ENCODE peak calls at places on chromosomes 2 and 18, in eight cellular contexts. M is left lung; P is GM12865; F is stomach; Z is astrocyte; N is endodermal cell; X is cardiac muscle cell; U is CD8-positive, alpha-beta T cell. G is an unnamed sample.

GRCh38 chr2:41907716-41908328 is 140.0 kb upstream of the PKDCC start:
- DNase-seq in M (no peak), P (peak), F (no peak), Z (no peak), N (no peak), X (no peak), U (no peak), G (no peak)

GRCh38 chr18:43661570-43661969 is 384.3 kb upstream of the SYT4 start:
- DNase-seq in M (no peak), P (peak), F (no peak), Z (peak), N (peak), X (peak), U (no peak), G (peak)

GRCh38 chr18:77124452-77124922 is 8.1 kb downstream of the MBP start:
- DNase-seq in M (peak), P (peak), F (no peak), Z (no peak), N (no peak), X (no peak), U (no peak), G (peak)

GRCh38 chr2:79832540-79833234 is 319.8 kb downstream of the CTNNA2 start:
- DNase-seq in M (no peak), P (no peak), F (no peak), Z (peak), N (peak), X (no peak), U (no peak), G (no peak)

GRCh38 chr18:8814206-8814605 is 108.8 kb downstream of the MTCL1 start:
- DNase-seq in M (no peak), P (no peak), F (no peak), Z (peak), N (no peak), X (no peak), U (no peak), G (no peak)

GRCh38 chr2:134262666-134263065 is 8.8 kb downstream of the MGAT5 start:
- DNase-seq in M (no peak), P (peak), F (no peak), Z (no peak), N (no peak), X (no peak), U (no peak), G (peak)

GRCh38 chr2:70143314-70144150 is 47.3 kb downstream of the C2orf42 start:
- DNase-seq in M (peak), P (peak), F (peak), Z (peak), N (peak), X (peak), U (peak), G (no peak)

GRCh38 chr2:85560812-85561279 is 447 bp downstream of the GGCX start:
- DNase-seq in M (no peak), P (no peak), F (no peak), Z (no peak), N (no peak), X (no peak), U (no peak), G (no peak)

GRCh38 chr2:65317841-65318240 is 90.2 kb downstream of the ACTR2 start:
- DNase-seq in M (no peak), P (no peak), F (no peak), Z (no peak), N (no peak), X (no peak), U (no peak), G (no peak)

GRCh38 chr18:76697441-76697901 is 124.9 kb upstream of the ZNF236 start:
- DNase-seq in M (no peak), P (no peak), F (no peak), Z (peak), N (no peak), X (no peak), U (no peak), G (no peak)

GRCh38 chr18:48974304-48975220 is 23.8 kb upstream of the SMAD7 start:
- DNase-seq in M (no peak), P (no peak), F (no peak), Z (no peak), N (peak), X (peak), U (no peak), G (no peak)
- TF ChIP-seq CTCF in M (no peak), P (no peak), F (no peak), Z (no peak), N (peak), X (no peak), U (no peak), G (no peak)

GRCh38 chr2:212517693-212518092 is 20.9 kb downstream of the ERBB4 start:
- DNase-seq in M (no peak), P (no peak), F (no peak), Z (no peak), N (no peak), X (no peak), U (no peak), G (no peak)
- TF ChIP-seq CTCF in M (no peak), P (no peak), F (no peak), Z (no peak), N (no peak), X (no peak), U (no peak), G (no peak)

GRCh38 chr2:218893349-218894167 is 12.9 kb downstream of the WNT10A start:
- DNase-seq in M (no peak), P (no peak), F (no peak), Z (no peak), N (no peak), X (no peak), U (no peak), G (no peak)

GRCh38 chr2:218890369-218890768 is 9.7 kb downstream of the WNT10A start:
- DNase-seq in M (no peak), P (no peak), F (no peak), Z (no peak), N (no peak), X (no peak), U (no peak), G (no peak)

GRCh38 chr2:218894168-218895157 is 13.8 kb downstream of the WNT10A start:
- DNase-seq in M (no peak), P (no peak), F (no peak), Z (no peak), N (no peak), X (no peak), U (no peak), G (no peak)

GRCh38 chr2:218891275-218892135 is 10.9 kb downstream of the WNT10A start:
- DNase-seq in M (no peak), P (no peak), F (no peak), Z (no peak), N (no peak), X (no peak), U (no peak), G (no peak)

DNA sequence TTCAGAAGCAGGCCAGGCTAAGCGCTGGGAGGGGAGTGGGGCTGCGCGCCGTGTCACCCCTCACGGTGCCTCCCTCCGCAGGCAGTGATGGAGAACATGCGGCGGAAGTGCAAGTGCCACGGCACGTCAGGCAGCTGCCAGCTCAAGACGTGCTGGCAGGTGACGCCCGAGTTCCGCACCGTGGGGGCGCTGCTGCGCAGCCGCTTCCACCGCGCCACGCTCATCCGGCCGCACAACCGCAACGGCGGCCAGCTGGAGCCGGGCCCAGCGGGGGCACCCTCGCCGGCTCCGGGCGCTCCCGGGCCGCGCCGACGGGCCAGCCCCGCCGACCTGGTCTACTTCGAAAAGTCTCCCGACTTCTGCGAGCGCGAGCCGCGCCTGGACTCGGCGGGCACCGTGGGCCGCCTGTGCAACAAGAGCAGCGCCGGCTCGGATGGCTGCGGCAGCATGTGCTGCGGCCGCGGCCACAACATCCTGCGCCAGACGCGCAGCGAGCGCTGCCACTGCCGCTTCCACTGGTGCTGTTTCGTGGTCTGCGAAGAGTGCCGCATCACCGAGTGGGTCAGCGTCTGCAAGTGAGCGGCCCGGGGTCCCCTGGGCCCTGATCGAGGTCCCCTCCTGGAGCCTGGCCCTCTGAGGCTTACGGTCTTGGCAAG is 12.2 kb downstream of the WNT10A start:
- DNase-seq in M (peak), P (peak), F (peak), Z (peak), N (peak), X (peak), U (peak), G (peak)
- TF ChIP-seq CTCF in M (peak), P (peak), F (no peak), Z (no peak), N (peak), X (peak), U (peak), G (peak)

DNA sequence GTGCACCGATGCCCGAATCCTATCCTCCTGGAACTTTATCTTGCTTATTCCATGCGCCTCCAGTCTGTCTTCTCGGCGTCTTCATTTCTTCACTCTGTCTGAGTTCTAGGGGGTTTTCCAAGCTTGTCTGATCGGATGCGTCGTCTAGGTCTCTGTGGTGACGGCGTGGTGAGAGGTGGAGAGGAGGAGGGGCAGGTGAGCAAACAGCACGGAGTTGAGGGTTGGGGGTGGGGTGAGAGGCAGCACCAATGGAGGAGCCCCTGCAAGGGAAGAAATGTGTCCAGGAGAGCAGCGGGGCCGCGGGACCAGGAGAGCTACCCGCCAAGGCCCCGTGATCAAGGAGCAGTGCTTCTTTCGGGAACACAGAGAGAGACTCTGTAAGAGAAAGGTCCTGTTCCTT is 131.3 kb upstream of the TWIST2 start:
- DNase-seq in M (no peak), P (no peak), F (no peak), Z (no peak), N (peak), X (no peak), U (no peak), G (no peak)
- TF ChIP-seq CTCF in M (no peak), P (no peak), F (no peak), Z (no peak), N (no peak), X (no peak), U (no peak), G (no peak)

GRCh38 chr2:152743004-152743403 is 24.6 kb downstream of the ARL6IP6 start:
- DNase-seq in M (no peak), P (peak), F (no peak), Z (no peak), N (no peak), X (peak), U (no peak), G (peak)
- TF ChIP-seq CTCF in M (no peak), P (peak), F (no peak), Z (peak), N (peak), X (peak), U (peak), G (peak)